ENCODE peak calls at places on chromosomes 16 and 17, in six cellular contexts. T is T47D, H is AG08396, C is HTR-8/SVneo, I is NCI-H345, G is NCI-H748 treated with DMSO at 0.1 percent for 48 hours. Y is an unnamed sample.

GRCh38 chr16:86557587-86557986 is 2.6 kb upstream of the MTHFSD start:
- DNase-seq in T (no peak), H (no peak), C (no peak), I (no peak), G (no peak), Y (no peak)

GRCh38 chr16:4990415-4990814 is 32.3 kb downstream of the SEC14L5 start:
- DNase-seq in T (no peak), H (no peak), C (no peak), I (no peak), G (no peak), Y (no peak)

GRCh38 chr17:322006-322780 is 30.4 kb downstream of the RPH3AL start:
- DNase-seq in T (no peak), H (no peak), C (no peak), I (no peak), G (no peak), Y (no peak)

GRCh38 chr16:51540259-51540658 is 389.2 kb upstream of the SALL1 start:
- DNase-seq in T (no peak), H (no peak), C (no peak), I (no peak), G (no peak), Y (peak; percentile 32)

GRCh38 chr16:3304370-3304769 is 860 bp downstream of the TIGD7 start:
- DNase-seq in T (no peak), H (no peak), C (no peak), I (no peak), G (no peak), Y (no peak)

GRCh38 chr16:17305694-17306093 is 165.1 kb downstream of the XYLT1 start:
- DNase-seq in T (no peak), H (no peak), C (no peak), I (no peak), G (no peak), Y (no peak)

GRCh38 chr17:66420961-66421371 is 118.6 kb downstream of the PRKCA start:
- DNase-seq in T (no peak), H (no peak), C (no peak), I (no peak), G (no peak), Y (no peak)

GRCh38 chr16:27189335-27189972 is 13.9 kb upstream of the KDM8 start:
- DNase-seq in T (no peak), H (no peak), C (no peak), I (peak; percentile 13), G (no peak), Y (no peak)

GRCh38 chr17:75774988-75775668 is 9.5 kb upstream of the UNK start:
- DNase-seq in T (no peak), H (no peak), C (no peak), I (no peak), G (no peak), Y (no peak)

GRCh38 chr17:37643829-37644228 is 583 bp upstream of the DDX52 start:
- DNase-seq in T (no peak), H (no peak), C (peak; percentile 22), I (no peak), G (peak; percentile 16), Y (no peak)

GRCh38 chr16:87086156-87086555 is 231.0 kb downstream of the C16orf95 start:
- DNase-seq in T (no peak), H (peak; percentile 50), C (no peak), I (no peak), G (no peak), Y (no peak)

GRCh38 chr16:25747160-25747758 is 55.5 kb downstream of the HS3ST4 start:
- DNase-seq in T (peak; percentile 16), H (no peak), C (no peak), I (no peak), G (no peak), Y (peak; percentile 55)

GRCh38 chr17:73695035-73695738 is 50.9 kb upstream of the SDK2 start:
- DNase-seq in T (no peak), H (no peak), C (no peak), I (peak; percentile 68), G (no peak), Y (no peak)

GRCh38 chr17:14753383-14753782 is 452.5 kb downstream of the HS3ST3B1 start:
- DNase-seq in T (no peak), H (no peak), C (no peak), I (no peak), G (no peak), Y (no peak)

GRCh38 chr17:16304832-16305231 is 48.4 kb downstream of the CENPV start:
- DNase-seq in T (no peak), H (no peak), C (no peak), I (peak; percentile 9), G (peak; percentile 27), Y (peak; percentile 51)

GRCh38 chr17:55795098-55795497 is 44.2 kb downstream of the PCTP start:
- DNase-seq in T (no peak), H (no peak), C (no peak), I (peak; percentile 76), G (peak; percentile 71), Y (no peak)

GRCh38 chr16:695355-696089 is 5.3 kb upstream of the WDR24 start:
- DNase-seq in T (no peak), H (no peak), C (no peak), I (peak; percentile 91), G (peak; percentile 83), Y (peak; percentile 37)

GRCh38 chr16:11050954-11051353 is 106.6 kb downstream of the CLEC16A start:
- DNase-seq in T (no peak), H (no peak), C (no peak), I (peak; percentile 64), G (no peak), Y (no peak)

Y was measured in A673.